ENCODE peak calls at places on chromosome 11, in four cellular contexts. T is CD8-positive, alpha-beta memory T cell; D is mesendoderm; E is body of pancreas. O is an unnamed sample.

GRCh38 chr11:92779746-92780145 is 189.7 kb upstream of the MTNR1B start:
- DNase-seq in E (no peak), D (no peak), T (no peak), O (no peak)

GRCh38 chr11:37449146-37449545 is 851.1 kb upstream of the RAG2 start:
- DNase-seq in T (no peak), D (peak), E (no peak), O (peak)

GRCh38 chr11:123588117-123588815 is 66.2 kb downstream of the SCN3B start:
- DNase-seq in D (no peak), T (no peak), E (no peak), O (no peak)

GRCh38 chr11:12754582-12755250 is 80.5 kb downstream of the TEAD1 start:
- DNase-seq in T (no peak), D (no peak), E (no peak), O (no peak)

GRCh38 chr11:133122260-133122659 is 410.0 kb downstream of the OPCML start:
- DNase-seq in T (no peak), D (peak), E (no peak), O (no peak)

GRCh38 chr11:105177658-105178057 is 38.1 kb upstream of the CARD18 start:
- DNase-seq in D (peak), E (no peak), T (no peak), O (no peak)

GRCh38 chr11:113001709-113002108 is 40.5 kb downstream of the NCAM1 start:
- DNase-seq in T (no peak), E (no peak), D (no peak), O (no peak)

GRCh38 chr11:102957953-102958352 is 2.4 kb upstream of the MMP13 start:
- DNase-seq in T (no peak), E (no peak), D (no peak), O (no peak)

GRCh38 chr11:69008774-69009440 is 4.1 kb downstream of the MRGPRF start:
- DNase-seq in T (no peak), D (peak), E (no peak), O (no peak)

GRCh38 chr11:1120532-1121342 is 37.0 kb upstream of the MUC5AC start:
- DNase-seq in D (no peak), T (no peak), E (no peak), O (no peak)

GRCh38 chr11:71530602-71531001 is 3.5 kb downstream of the KRTAP5-7 start:
- DNase-seq in E (no peak), D (no peak), T (no peak), O (no peak)

GRCh38 chr11:116501728-116502127 is 271.1 kb downstream of the BUD13 start:
- DNase-seq in E (no peak), T (no peak), D (no peak), O (no peak)

GRCh38 chr11:86162257-86162656 is 82.3 kb upstream of the EED start:
- DNase-seq in D (peak), E (no peak), T (no peak), O (no peak)

GRCh38 chr11:117830674-117831351 is 6.3 kb upstream of the FXYD2 start:
- DNase-seq in E (peak), D (no peak), T (no peak), O (no peak)

GRCh38 chr11:105609341-105609781 is 512 bp upstream of the GRIA4 start:
- DNase-seq in T (no peak), D (peak), E (no peak), O (peak)

GRCh38 chr11:95243658-95244057 is 12.7 kb upstream of the SESN3 start:
- DNase-seq in T (no peak), E (no peak), D (no peak), O (no peak)

GRCh38 chr11:95239871-95240648 is 9.1 kb upstream of the SESN3 start:
- DNase-seq in E (no peak), T (no peak), D (no peak), O (peak)

GRCh38 chr11:95242202-95242989 is 11.4 kb upstream of the SESN3 start:
- DNase-seq in D (no peak), E (no peak), T (no peak), O (no peak)

GRCh38 chr11:95242990-95243590 is 12.1 kb upstream of the SESN3 start:
- DNase-seq in T (no peak), D (no peak), E (no peak), O (no peak)

DNA sequence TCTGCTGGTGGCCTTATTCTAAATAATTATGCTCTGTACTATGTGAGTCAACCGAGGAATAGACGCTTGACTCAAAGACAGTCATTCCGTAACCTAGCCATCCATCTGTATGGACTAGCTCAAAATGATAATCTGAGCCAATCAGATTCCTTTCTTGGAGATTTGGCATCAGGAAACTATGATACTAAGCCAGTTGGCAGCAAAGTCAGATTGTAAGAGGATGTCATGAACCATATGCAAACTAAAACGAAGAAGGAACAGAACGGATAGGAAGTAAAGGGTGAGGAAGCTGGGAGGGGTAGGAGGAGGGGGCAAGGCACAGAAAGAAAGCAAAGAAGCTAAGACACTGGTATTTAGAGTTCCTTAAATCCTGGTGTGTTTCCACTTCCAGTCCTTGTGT is 10.7 kb upstream of the SESN3 start:
- DNase-seq in D (no peak), E (no peak), T (no peak), O (no peak)
- H3K4me3 ChIP-seq in D (no peak), E (no peak), T (no peak), O (no peak)

DNA sequence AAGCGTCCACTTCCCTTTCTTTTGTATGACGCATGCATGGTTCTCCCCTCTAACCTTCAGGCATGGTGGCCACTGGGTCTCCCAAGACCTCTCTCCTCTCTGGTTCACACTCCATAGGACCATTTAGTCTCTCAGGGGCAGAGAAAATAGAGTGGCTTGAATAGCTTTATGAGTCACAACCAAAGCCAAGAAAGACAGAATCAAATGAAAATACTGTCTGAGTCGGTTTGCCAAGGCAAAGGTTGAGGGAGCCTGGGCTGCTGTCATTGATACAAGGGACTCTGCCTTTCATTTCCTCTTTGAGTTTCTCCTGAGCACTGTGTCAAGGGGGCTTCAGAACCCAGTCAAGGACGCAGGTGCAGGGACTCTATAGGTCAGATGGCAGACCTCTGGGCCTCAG is 44.2 kb downstream of the TENM4 start:
- DNase-seq in D (no peak), E (no peak), T (no peak), O (no peak)
- H3K27ac ChIP-seq in D (no peak), E (no peak), T (no peak), O (no peak)

GRCh38 chr11:59815754-59816153 is 5.2 kb upstream of the MRPL16 start:
- DNase-seq in D (peak), E (no peak), T (no peak), O (no peak)
- H3K4me3 ChIP-seq in D (no peak), E (no peak), T (no peak), O (no peak)

GRCh38 chr11:130449246-130449990 is 973 bp downstream of the ADAMTS15 start:
- DNase-seq in T (no peak), D (no peak), E (no peak), O (no peak)
- H3K27ac ChIP-seq in T (no peak), D (no peak), E (no peak), O (no peak)

GRCh38 chr11:2643746-2644145 is 56.0 kb downstream of the KCNQ1OT1 start:
- DNase-seq in T (no peak), D (no peak), E (no peak), O (no peak)
- H3K4me3 ChIP-seq in T (no peak), D (no peak), E (no peak), O (no peak)

GRCh38 chr11:96198466-96198808 is 144.6 kb downstream of the MAML2 start:
- DNase-seq in T (no peak), D (no peak), E (no peak), O (no peak)
- H3K27ac ChIP-seq in T (no peak), D (no peak), E (peak), O (no peak)